ENCODE peak calls at places on chromosomes 13 and 19, in ten cellular contexts. One of them, this sample, is unnamed.

GRCh38 chr19:4444765-4445741 is 12.5 kb downstream of the UBXN6 start:
- DNase-seq in SJCRH30: no peak
- DNase-seq in stimulated activated CD4-positive, alpha-beta T cell treated with anti-CD3 and anti-CD28 coated beads, Interleukin-1b, Interleukin-23, amount 100 ng/mL, for 24 hours: no peak
- DNase-seq in neuronal stem cell: no peak
- DNase-seq in HFFc6: no peak
- DNase-seq in T-helper 22 cell: no peak
- DNase-seq in left colon: no peak
- DNase-seq in RWPE1: no peak
- DNase-seq in AG09309: no peak
- DNase-seq in mesendoderm: no peak
- DNase-seq in this sample: peak; percentile 39

GRCh38 chr19:19488041-19488874 is 27.1 kb downstream of the TSSK6 start:
- DNase-seq in SJCRH30: no peak
- DNase-seq in stimulated activated CD4-positive, alpha-beta T cell treated with anti-CD3 and anti-CD28 coated beads, Interleukin-1b, Interleukin-23, amount 100 ng/mL, for 24 hours: no peak
- DNase-seq in neuronal stem cell: no peak
- DNase-seq in HFFc6: no peak
- DNase-seq in T-helper 22 cell: no peak
- DNase-seq in left colon: peak; percentile 72
- DNase-seq in RWPE1: no peak
- DNase-seq in AG09309: no peak
- DNase-seq in mesendoderm: peak; percentile 63
- DNase-seq in this sample: no peak

GRCh38 chr19:15246198-15246481 is 13.9 kb upstream of the EPHX3 start:
- DNase-seq in SJCRH30: no peak
- DNase-seq in stimulated activated CD4-positive, alpha-beta T cell treated with anti-CD3 and anti-CD28 coated beads, Interleukin-1b, Interleukin-23, amount 100 ng/mL, for 24 hours: no peak
- DNase-seq in neuronal stem cell: no peak
- DNase-seq in HFFc6: no peak
- DNase-seq in T-helper 22 cell: no peak
- DNase-seq in left colon: no peak
- DNase-seq in RWPE1: no peak
- DNase-seq in AG09309: no peak
- DNase-seq in mesendoderm: no peak
- DNase-seq in this sample: no peak

GRCh38 chr13:77584111-77584510 is 48.6 kb downstream of the SCEL start:
- DNase-seq in SJCRH30: peak; percentile 37
- DNase-seq in stimulated activated CD4-positive, alpha-beta T cell treated with anti-CD3 and anti-CD28 coated beads, Interleukin-1b, Interleukin-23, amount 100 ng/mL, for 24 hours: no peak
- DNase-seq in neuronal stem cell: no peak
- DNase-seq in HFFc6: no peak
- DNase-seq in T-helper 22 cell: no peak
- DNase-seq in left colon: no peak
- DNase-seq in RWPE1: peak; percentile 8
- DNase-seq in AG09309: no peak
- DNase-seq in mesendoderm: no peak
- DNase-seq in this sample: no peak

GRCh38 chr13:110812111-110812868 is 98.8 kb downstream of the ING1 start:
- DNase-seq in SJCRH30: no peak
- DNase-seq in stimulated activated CD4-positive, alpha-beta T cell treated with anti-CD3 and anti-CD28 coated beads, Interleukin-1b, Interleukin-23, amount 100 ng/mL, for 24 hours: no peak
- DNase-seq in neuronal stem cell: no peak
- DNase-seq in HFFc6: no peak
- DNase-seq in T-helper 22 cell: no peak
- DNase-seq in left colon: no peak
- DNase-seq in RWPE1: no peak
- DNase-seq in AG09309: no peak
- DNase-seq in mesendoderm: peak; percentile 68
- DNase-seq in this sample: no peak

GRCh38 chr13:84574851-84575250 is 692.6 kb upstream of the SLITRK1 start:
- DNase-seq in SJCRH30: peak; percentile 24
- DNase-seq in stimulated activated CD4-positive, alpha-beta T cell treated with anti-CD3 and anti-CD28 coated beads, Interleukin-1b, Interleukin-23, amount 100 ng/mL, for 24 hours: no peak
- DNase-seq in neuronal stem cell: no peak
- DNase-seq in HFFc6: peak; percentile 49
- DNase-seq in T-helper 22 cell: no peak
- DNase-seq in left colon: no peak
- DNase-seq in RWPE1: peak; percentile 6
- DNase-seq in AG09309: peak; percentile 11
- DNase-seq in mesendoderm: no peak
- DNase-seq in this sample: peak; percentile 28

GRCh38 chr13:113469582-113469981 is 16.3 kb upstream of the ADPRHL1 start:
- DNase-seq in SJCRH30: no peak
- DNase-seq in stimulated activated CD4-positive, alpha-beta T cell treated with anti-CD3 and anti-CD28 coated beads, Interleukin-1b, Interleukin-23, amount 100 ng/mL, for 24 hours: no peak
- DNase-seq in neuronal stem cell: no peak
- DNase-seq in HFFc6: no peak
- DNase-seq in T-helper 22 cell: no peak
- DNase-seq in left colon: no peak
- DNase-seq in RWPE1: no peak
- DNase-seq in AG09309: no peak
- DNase-seq in mesendoderm: no peak
- DNase-seq in this sample: no peak

GRCh38 chr13:99434258-99434788 is 66.9 kb upstream of the TM9SF2 start:
- DNase-seq in SJCRH30: no peak
- DNase-seq in stimulated activated CD4-positive, alpha-beta T cell treated with anti-CD3 and anti-CD28 coated beads, Interleukin-1b, Interleukin-23, amount 100 ng/mL, for 24 hours: peak; percentile 78
- DNase-seq in neuronal stem cell: no peak
- DNase-seq in HFFc6: no peak
- DNase-seq in T-helper 22 cell: peak; percentile 86
- DNase-seq in left colon: no peak
- DNase-seq in RWPE1: no peak
- DNase-seq in AG09309: no peak
- DNase-seq in mesendoderm: peak; percentile 70
- DNase-seq in this sample: no peak

GRCh38 chr19:36054733-36055686 is at the start of gene WDR62:
- DNase-seq in SJCRH30: peak; percentile 97
- DNase-seq in stimulated activated CD4-positive, alpha-beta T cell treated with anti-CD3 and anti-CD28 coated beads, Interleukin-1b, Interleukin-23, amount 100 ng/mL, for 24 hours: peak; percentile 94
- DNase-seq in neuronal stem cell: peak; percentile 94
- DNase-seq in HFFc6: peak; percentile 86
- DNase-seq in T-helper 22 cell: peak; percentile 85
- DNase-seq in left colon: peak; percentile 95
- DNase-seq in RWPE1: peak; percentile 99
- DNase-seq in AG09309: no peak
- DNase-seq in mesendoderm: peak; percentile 94
- DNase-seq in this sample: peak; percentile 91

GRCh38 chr19:6828306-6828697 is 55.8 kb downstream of the VAV1 start:
- DNase-seq in SJCRH30: no peak
- DNase-seq in stimulated activated CD4-positive, alpha-beta T cell treated with anti-CD3 and anti-CD28 coated beads, Interleukin-1b, Interleukin-23, amount 100 ng/mL, for 24 hours: no peak
- DNase-seq in neuronal stem cell: no peak
- DNase-seq in HFFc6: no peak
- DNase-seq in T-helper 22 cell: no peak
- DNase-seq in left colon: no peak
- DNase-seq in RWPE1: peak; percentile 85
- DNase-seq in AG09309: no peak
- DNase-seq in mesendoderm: peak; percentile 8
- DNase-seq in this sample: peak; percentile 26

GRCh38 chr13:23810842-23811241 is 78.4 kb downstream of the MIPEP start:
- DNase-seq in SJCRH30: no peak
- DNase-seq in stimulated activated CD4-positive, alpha-beta T cell treated with anti-CD3 and anti-CD28 coated beads, Interleukin-1b, Interleukin-23, amount 100 ng/mL, for 24 hours: no peak
- DNase-seq in neuronal stem cell: no peak
- DNase-seq in HFFc6: no peak
- DNase-seq in T-helper 22 cell: no peak
- DNase-seq in left colon: no peak
- DNase-seq in RWPE1: no peak
- DNase-seq in AG09309: no peak
- DNase-seq in mesendoderm: no peak
- DNase-seq in this sample: no peak

GRCh38 chr13:33251131-33251629 is 34.4 kb downstream of the STARD13 start:
- DNase-seq in SJCRH30: peak; percentile 80
- DNase-seq in stimulated activated CD4-positive, alpha-beta T cell treated with anti-CD3 and anti-CD28 coated beads, Interleukin-1b, Interleukin-23, amount 100 ng/mL, for 24 hours: no peak
- DNase-seq in neuronal stem cell: no peak
- DNase-seq in HFFc6: peak; percentile 92
- DNase-seq in T-helper 22 cell: no peak
- DNase-seq in left colon: no peak
- DNase-seq in RWPE1: peak; percentile 81
- DNase-seq in AG09309: peak; percentile 80
- DNase-seq in mesendoderm: no peak
- DNase-seq in this sample: peak; percentile 79

GRCh38 chr13:47930649-47931165 is 70.4 kb downstream of the SUCLA2 start:
- DNase-seq in SJCRH30: no peak
- DNase-seq in stimulated activated CD4-positive, alpha-beta T cell treated with anti-CD3 and anti-CD28 coated beads, Interleukin-1b, Interleukin-23, amount 100 ng/mL, for 24 hours: no peak
- DNase-seq in neuronal stem cell: no peak
- DNase-seq in HFFc6: no peak
- DNase-seq in T-helper 22 cell: no peak
- DNase-seq in left colon: no peak
- DNase-seq in RWPE1: no peak
- DNase-seq in AG09309: no peak
- DNase-seq in mesendoderm: no peak
- DNase-seq in this sample: no peak

GRCh38 chr13:74869846-74870245 is 612.1 kb downstream of the TBC1D4 start:
- DNase-seq in SJCRH30: no peak
- DNase-seq in stimulated activated CD4-positive, alpha-beta T cell treated with anti-CD3 and anti-CD28 coated beads, Interleukin-1b, Interleukin-23, amount 100 ng/mL, for 24 hours: no peak
- DNase-seq in neuronal stem cell: no peak
- DNase-seq in HFFc6: no peak
- DNase-seq in T-helper 22 cell: no peak
- DNase-seq in left colon: no peak
- DNase-seq in RWPE1: no peak
- DNase-seq in AG09309: no peak
- DNase-seq in mesendoderm: no peak
- DNase-seq in this sample: no peak

GRCh38 chr19:47719047-47719885 is 6.0 kb downstream of the EHD2 start:
- DNase-seq in SJCRH30: peak; percentile 97
- DNase-seq in stimulated activated CD4-positive, alpha-beta T cell treated with anti-CD3 and anti-CD28 coated beads, Interleukin-1b, Interleukin-23, amount 100 ng/mL, for 24 hours: no peak
- DNase-seq in neuronal stem cell: no peak
- DNase-seq in HFFc6: peak; percentile 100
- DNase-seq in T-helper 22 cell: no peak
- DNase-seq in left colon: peak; percentile 65
- DNase-seq in RWPE1: peak; percentile 90
- DNase-seq in AG09309: peak; percentile 95
- DNase-seq in mesendoderm: no peak
- DNase-seq in this sample: no peak

GRCh38 chr13:97567510-97568243 is 133.7 kb downstream of the RAP2A start:
- DNase-seq in SJCRH30: no peak
- DNase-seq in stimulated activated CD4-positive, alpha-beta T cell treated with anti-CD3 and anti-CD28 coated beads, Interleukin-1b, Interleukin-23, amount 100 ng/mL, for 24 hours: no peak
- DNase-seq in neuronal stem cell: no peak
- DNase-seq in HFFc6: peak; percentile 5
- DNase-seq in T-helper 22 cell: no peak
- DNase-seq in left colon: peak; percentile 74
- DNase-seq in RWPE1: peak; percentile 59
- DNase-seq in AG09309: no peak
- DNase-seq in mesendoderm: peak; percentile 83
- DNase-seq in this sample: no peak

GRCh38 chr19:11321206-11322126 is 18.0 kb downstream of the RAB3D start:
- DNase-seq in SJCRH30: no peak
- DNase-seq in stimulated activated CD4-positive, alpha-beta T cell treated with anti-CD3 and anti-CD28 coated beads, Interleukin-1b, Interleukin-23, amount 100 ng/mL, for 24 hours: no peak
- DNase-seq in neuronal stem cell: no peak
- DNase-seq in HFFc6: no peak
- DNase-seq in T-helper 22 cell: no peak
- DNase-seq in left colon: no peak
- DNase-seq in RWPE1: no peak
- DNase-seq in AG09309: no peak
- DNase-seq in mesendoderm: peak; percentile 42
- DNase-seq in this sample: no peak

GRCh38 chr19:3099347-3100145 is 5.4 kb downstream of the GNA11 start:
- DNase-seq in SJCRH30: no peak
- DNase-seq in stimulated activated CD4-positive, alpha-beta T cell treated with anti-CD3 and anti-CD28 coated beads, Interleukin-1b, Interleukin-23, amount 100 ng/mL, for 24 hours: no peak
- DNase-seq in neuronal stem cell: no peak
- DNase-seq in HFFc6: no peak
- DNase-seq in T-helper 22 cell: no peak
- DNase-seq in left colon: no peak
- DNase-seq in RWPE1: no peak
- DNase-seq in AG09309: no peak
- DNase-seq in mesendoderm: no peak
- DNase-seq in this sample: no peak

GRCh38 chr19:958967-959685 is 25.0 kb upstream of the WDR18 start:
- DNase-seq in SJCRH30: no peak
- DNase-seq in stimulated activated CD4-positive, alpha-beta T cell treated with anti-CD3 and anti-CD28 coated beads, Interleukin-1b, Interleukin-23, amount 100 ng/mL, for 24 hours: peak; percentile 35
- DNase-seq in neuronal stem cell: no peak
- DNase-seq in HFFc6: peak; percentile 51
- DNase-seq in T-helper 22 cell: no peak
- DNase-seq in left colon: no peak
- DNase-seq in RWPE1: peak; percentile 68
- DNase-seq in AG09309: no peak
- DNase-seq in mesendoderm: peak; percentile 36
- DNase-seq in this sample: peak; percentile 46

GRCh38 chr13:80217614-80218456 is 123.1 kb downstream of the SPRY2 start:
- DNase-seq in SJCRH30: no peak
- DNase-seq in stimulated activated CD4-positive, alpha-beta T cell treated with anti-CD3 and anti-CD28 coated beads, Interleukin-1b, Interleukin-23, amount 100 ng/mL, for 24 hours: no peak
- DNase-seq in neuronal stem cell: peak; percentile 37
- DNase-seq in HFFc6: no peak
- DNase-seq in T-helper 22 cell: no peak
- DNase-seq in left colon: no peak
- DNase-seq in RWPE1: no peak
- DNase-seq in AG09309: no peak
- DNase-seq in mesendoderm: peak; percentile 94
- DNase-seq in this sample: no peak

GRCh38 chr13:112732679-112733078 is 42.8 kb downstream of the ATP11A start:
- DNase-seq in SJCRH30: no peak
- DNase-seq in stimulated activated CD4-positive, alpha-beta T cell treated with anti-CD3 and anti-CD28 coated beads, Interleukin-1b, Interleukin-23, amount 100 ng/mL, for 24 hours: no peak
- DNase-seq in neuronal stem cell: no peak
- DNase-seq in HFFc6: no peak
- DNase-seq in T-helper 22 cell: no peak
- DNase-seq in left colon: no peak
- DNase-seq in RWPE1: no peak
- DNase-seq in AG09309: no peak
- DNase-seq in mesendoderm: no peak
- DNase-seq in this sample: no peak

GRCh38 chr19:15780595-15781418 is 6.7 kb upstream of the OR10H5 start:
- DNase-seq in SJCRH30: no peak
- DNase-seq in stimulated activated CD4-positive, alpha-beta T cell treated with anti-CD3 and anti-CD28 coated beads, Interleukin-1b, Interleukin-23, amount 100 ng/mL, for 24 hours: no peak
- DNase-seq in neuronal stem cell: no peak
- DNase-seq in HFFc6: no peak
- DNase-seq in T-helper 22 cell: no peak
- DNase-seq in left colon: peak; percentile 41
- DNase-seq in RWPE1: no peak
- DNase-seq in AG09309: no peak
- DNase-seq in mesendoderm: no peak
- DNase-seq in this sample: no peak

GRCh38 chr13:38308736-38309135 is 40.9 kb upstream of the UFM1 start:
- DNase-seq in SJCRH30: no peak
- DNase-seq in stimulated activated CD4-positive, alpha-beta T cell treated with anti-CD3 and anti-CD28 coated beads, Interleukin-1b, Interleukin-23, amount 100 ng/mL, for 24 hours: no peak
- DNase-seq in neuronal stem cell: no peak
- DNase-seq in HFFc6: peak; percentile 78
- DNase-seq in T-helper 22 cell: no peak
- DNase-seq in left colon: no peak
- DNase-seq in RWPE1: peak; percentile 82
- DNase-seq in AG09309: peak; percentile 52
- DNase-seq in mesendoderm: no peak
- DNase-seq in this sample: no peak

GRCh38 chr13:50651916-50652315 is 191.6 kb downstream of the DLEU7 start:
- DNase-seq in SJCRH30: peak; percentile 15
- DNase-seq in stimulated activated CD4-positive, alpha-beta T cell treated with anti-CD3 and anti-CD28 coated beads, Interleukin-1b, Interleukin-23, amount 100 ng/mL, for 24 hours: no peak
- DNase-seq in neuronal stem cell: no peak
- DNase-seq in HFFc6: no peak
- DNase-seq in T-helper 22 cell: no peak
- DNase-seq in left colon: no peak
- DNase-seq in RWPE1: no peak
- DNase-seq in AG09309: no peak
- DNase-seq in mesendoderm: no peak
- DNase-seq in this sample: no peak

GRCh38 chr19:11581740-11582139 is 4.3 kb upstream of the ACP5 start:
- DNase-seq in SJCRH30: no peak
- DNase-seq in stimulated activated CD4-positive, alpha-beta T cell treated with anti-CD3 and anti-CD28 coated beads, Interleukin-1b, Interleukin-23, amount 100 ng/mL, for 24 hours: peak; percentile 39
- DNase-seq in neuronal stem cell: no peak
- DNase-seq in HFFc6: no peak
- DNase-seq in T-helper 22 cell: no peak
- DNase-seq in left colon: no peak
- DNase-seq in RWPE1: no peak
- DNase-seq in AG09309: no peak
- DNase-seq in mesendoderm: no peak
- DNase-seq in this sample: no peak

GRCh38 chr19:10566658-10567410 is 1.0 kb upstream of the KRI1 start:
- DNase-seq in SJCRH30: no peak
- DNase-seq in stimulated activated CD4-positive, alpha-beta T cell treated with anti-CD3 and anti-CD28 coated beads, Interleukin-1b, Interleukin-23, amount 100 ng/mL, for 24 hours: no peak
- DNase-seq in neuronal stem cell: no peak
- DNase-seq in HFFc6: no peak
- DNase-seq in T-helper 22 cell: peak; percentile 19
- DNase-seq in left colon: peak; percentile 45
- DNase-seq in RWPE1: no peak
- DNase-seq in AG09309: no peak
- DNase-seq in mesendoderm: no peak
- DNase-seq in this sample: no peak

GRCh38 chr19:2239771-2240770 is 3.4 kb downstream of the SF3A2 start:
- DNase-seq in SJCRH30: no peak
- DNase-seq in stimulated activated CD4-positive, alpha-beta T cell treated with anti-CD3 and anti-CD28 coated beads, Interleukin-1b, Interleukin-23, amount 100 ng/mL, for 24 hours: no peak
- DNase-seq in neuronal stem cell: peak; percentile 56
- DNase-seq in HFFc6: peak; percentile 27
- DNase-seq in T-helper 22 cell: peak; percentile 42
- DNase-seq in left colon: no peak
- DNase-seq in RWPE1: no peak
- DNase-seq in AG09309: no peak
- DNase-seq in mesendoderm: peak; percentile 44
- DNase-seq in this sample: peak; percentile 63

This sample was measured in RKO.